ENCODE peak calls at places on chromosomes 7 and 10, in five cellular contexts. Q, T, X, U and S are unnamed samples.

GRCh38 chr10:79196470-79197461 is 128.0 kb downstream of the ZMIZ1 start:
- DNase-seq in X (peak; percentile 55), T (peak; percentile 81), Q (peak; percentile 45), U (peak; percentile 27), S (peak; percentile 81)

GRCh38 chr7:2126621-2127020 is 106.1 kb downstream of the MAD1L1 start:
- DNase-seq in Q (no peak), T (no peak), X (no peak), U (no peak), S (no peak)

GRCh38 chr10:104563051-104563450 is 78.0 kb upstream of the SORCS3 start:
- DNase-seq in U (no peak), X (no peak), T (no peak), Q (no peak), S (no peak)

GRCh38 chr10:132142396-132143161 is 44.2 kb upstream of the DPYSL4 start:
- DNase-seq in Q (peak; percentile 27), U (peak; percentile 16), X (no peak), T (peak; percentile 61), S (peak; percentile 49)

GRCh38 chr10:104038537-104038936 is 47.1 kb downstream of the COL17A1 start:
- DNase-seq in U (no peak), Q (no peak), T (no peak), X (no peak), S (no peak)

GRCh38 chr10:117461766-117462423 is 80.7 kb upstream of the EMX2 start:
- DNase-seq in Q (no peak), X (no peak), T (no peak), U (no peak), S (no peak)

GRCh38 chr7:45692031-45692430 is 117.9 kb downstream of the ADCY1 start:
- DNase-seq in U (no peak), X (no peak), T (no peak), Q (no peak), S (no peak)

GRCh38 chr7:23593706-23594105 is 3.5 kb upstream of the CCDC126 start:
- DNase-seq in T (no peak), X (no peak), Q (no peak), U (no peak), S (no peak)

GRCh38 chr7:84624927-84625326 is 430.3 kb upstream of the SEMA3A start:
- DNase-seq in X (no peak), U (no peak), Q (no peak), T (no peak), S (no peak)

GRCh38 chr10:122267849-122268737 is 3.0 kb upstream of the BTBD16 start:
- DNase-seq in U (no peak), Q (peak; percentile 9), X (peak; percentile 78), T (peak; percentile 52), S (no peak)

GRCh38 chr7:108066486-108066885 is 63.5 kb upstream of the LAMB1 start:
- DNase-seq in T (no peak), X (peak; percentile 38), Q (no peak), U (no peak), S (no peak)

GRCh38 chr7:21550076-21550475 is 7.2 kb downstream of the DNAH11 start:
- DNase-seq in Q (no peak), T (no peak), U (no peak), X (no peak), S (no peak)

GRCh38 chr7:21547511-21547910 is 4.7 kb downstream of the DNAH11 start:
- DNase-seq in T (no peak), Q (no peak), X (no peak), U (no peak), S (no peak)

GRCh38 chr7:21548491-21548890 is 5.7 kb downstream of the DNAH11 start:
- DNase-seq in U (no peak), Q (no peak), X (no peak), T (no peak), S (no peak)

GRCh38 chr7:21550821-21551531 is 8.1 kb downstream of the DNAH11 start:
- DNase-seq in T (no peak), U (no peak), Q (no peak), X (no peak), S (no peak)
- H3K27ac ChIP-seq in T (no peak overlapping the region), U (no peak overlapping the region), Q (no peak overlapping the region), X (no peak overlapping the region), S (no peak overlapping the region)

DNA sequence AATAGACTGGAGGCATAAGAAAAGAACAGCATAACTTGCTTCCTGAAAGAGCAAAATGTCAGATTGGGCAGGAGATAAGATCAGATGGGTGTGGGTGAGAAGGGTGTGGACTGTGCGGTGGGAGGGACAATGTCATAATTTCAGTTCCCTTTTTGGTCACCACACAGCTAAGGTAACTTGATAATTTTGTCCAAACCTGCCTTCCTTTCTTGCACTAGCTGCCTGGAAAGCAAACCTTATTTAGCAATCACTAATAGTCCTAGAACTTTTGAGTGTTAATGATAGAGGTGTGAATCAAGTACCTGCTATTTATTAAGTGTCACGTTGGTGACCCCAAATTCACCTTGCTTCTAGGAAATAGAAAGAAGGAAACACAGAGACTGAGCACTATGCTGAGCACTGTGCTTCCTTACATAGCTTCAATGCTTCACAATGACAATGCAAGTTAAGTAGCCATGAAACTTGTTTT is 72.4 kb upstream of the SP4 start:
- DNase-seq in X (no peak), U (no peak), T (no peak), Q (peak; percentile 79), S (no peak)
- H3K27ac ChIP-seq in X (no peak overlapping the region), U (no peak overlapping the region), T (no peak overlapping the region), Q (no peak overlapping the region), S (no peak overlapping the region)

GRCh38 chr7:17297243-17297642 is 1.2 kb upstream of the AHR start:
- DNase-seq in X (no peak), T (no peak), Q (no peak), U (no peak), S (no peak)
- H3K27ac ChIP-seq in X (no peak overlapping the region), T (no peak overlapping the region), Q (no peak overlapping the region), U (peak overlapping the region; percentile 84), S (peak overlapping the region; percentile 97)

GRCh38 chr7:101237206-101238067 is at the start of gene CLDN15:
- DNase-seq in T (peak; percentile 46), X (peak; percentile 66), U (no peak), Q (no peak), S (peak; percentile 88)
- H3K27ac ChIP-seq in T (peak within 1 kb of the TSS; percentile 83), X (peak within 1 kb of the TSS; percentile 71), U (peak within 1 kb of the TSS; percentile 58), Q (no peak within 1 kb of the TSS), S (peak within 1 kb of the TSS; percentile 77)

DNA sequence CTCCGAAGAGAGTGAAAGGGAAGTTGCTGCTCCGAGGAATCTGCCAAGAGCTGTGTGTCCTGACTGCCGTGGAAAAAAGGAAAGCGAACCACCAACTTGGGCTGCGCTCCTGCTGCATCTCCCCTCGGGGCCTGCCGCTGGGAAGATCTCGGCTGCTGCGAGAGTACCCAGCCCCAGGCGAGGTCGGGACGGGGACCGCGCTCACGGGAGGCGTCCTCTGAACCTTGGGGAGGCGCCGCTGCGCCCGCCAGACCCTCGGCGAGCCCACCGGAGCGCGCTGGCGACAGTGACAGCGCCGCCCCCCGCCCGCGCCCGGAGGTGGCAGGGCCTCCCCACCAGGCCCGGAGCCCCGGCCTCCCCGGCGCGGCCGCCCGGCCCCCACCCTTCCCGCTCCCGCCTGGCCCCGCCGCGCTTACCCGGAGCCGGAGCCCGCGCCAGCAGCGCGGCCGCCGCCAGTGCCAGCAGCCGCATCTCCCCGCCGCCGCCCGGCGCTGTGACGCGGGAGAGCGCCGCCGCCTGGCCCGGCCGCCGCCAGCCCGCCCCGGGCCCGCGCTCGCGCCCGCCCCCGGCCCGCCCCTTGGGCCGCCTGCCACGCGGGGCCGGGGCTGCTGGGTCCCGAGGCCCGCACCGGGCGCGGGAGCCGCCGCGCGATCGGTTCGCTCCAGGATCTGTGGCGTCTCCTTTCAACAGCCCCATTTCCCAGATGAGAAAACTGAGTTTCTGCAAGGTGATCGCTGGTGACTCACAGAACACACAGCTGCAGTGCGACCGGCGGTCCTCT is at the start of gene VSTM4:
- DNase-seq in Q (no peak), T (peak; percentile 21), U (no peak), X (no peak), S (peak; percentile 68)
- H3K27ac ChIP-seq in Q (peak within 1 kb of the TSS; percentile 31), T (no peak within 1 kb of the TSS), U (peak within 1 kb of the TSS; percentile 80), X (no peak within 1 kb of the TSS), S (no peak within 1 kb of the TSS)

GRCh38 chr10:107701947-107702346 is 537.4 kb upstream of the SORCS1 start:
- DNase-seq in X (no peak), U (no peak), Q (no peak), T (no peak), S (no peak)
- H3K27ac ChIP-seq in X (no peak overlapping the region), U (no peak overlapping the region), Q (no peak overlapping the region), T (no peak overlapping the region), S (no peak overlapping the region)

GRCh38 chr7:1124164-1124563 is 35.8 kb downstream of the ZFAND2A start:
- DNase-seq in T (no peak), X (no peak), U (no peak), Q (no peak), S (no peak)
- H3K27ac ChIP-seq in T (no peak overlapping the region), X (no peak overlapping the region), U (peak overlapping the region; percentile 67), Q (no peak overlapping the region), S (peak overlapping the region; percentile 82)

DNA sequence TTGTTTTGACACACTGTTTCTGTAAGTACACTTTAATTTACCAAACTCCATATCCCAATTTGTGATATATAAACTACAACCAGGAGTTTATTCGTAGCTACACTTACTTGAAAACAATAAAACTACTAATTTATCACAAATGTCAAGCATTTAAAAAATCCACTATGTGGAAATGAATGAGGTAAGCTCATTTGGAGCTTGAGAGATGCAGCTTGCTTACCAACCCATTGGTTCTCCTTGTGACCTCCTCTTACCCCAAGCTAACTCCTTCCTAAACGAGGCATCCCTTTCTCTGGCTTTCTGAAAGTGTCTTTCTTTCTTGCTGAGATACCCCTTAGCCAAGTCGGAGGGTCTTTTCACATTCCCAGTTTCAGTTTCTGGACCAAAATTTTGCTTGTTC is 2.5 kb downstream of the OR6V1 start:
- DNase-seq in T (no peak), Q (no peak), U (no peak), X (no peak), S (no peak)
- H3K27ac ChIP-seq in T (no peak overlapping the region), Q (no peak overlapping the region), U (no peak overlapping the region), X (no peak overlapping the region), S (no peak overlapping the region)

GRCh38 chr7:78649976-78650375 is 803.5 kb downstream of the MAGI2 start:
- DNase-seq in X (no peak), Q (no peak), U (no peak), T (no peak), S (no peak)
- H3K27ac ChIP-seq in X (no peak overlapping the region), Q (no peak overlapping the region), U (no peak overlapping the region), T (no peak overlapping the region), S (no peak overlapping the region)

GRCh38 chr10:96270564-96270963 is 805 bp downstream of the BLNK start:
- DNase-seq in X (no peak), T (no peak), U (no peak), Q (no peak), S (no peak)
- H3K27ac ChIP-seq in X (no peak overlapping the region), T (peak overlapping the region; percentile 82), U (no peak overlapping the region), Q (no peak overlapping the region), S (no peak overlapping the region)